ENCODE peak calls at places on chromosomes 4 and X, in four cellular contexts. One of them, this sample, is unnamed. For H3K27me3, the result is how much of the 10 kb centered on the place peaks cover.

GRCh38 chr4:163063891-163064290 is 102.8 kb downstream of the NAF1 start:
- DNase-seq in GM23338: no peak
- DNase-seq in mammary epithelial cell: peak
- DNase-seq in cardiac muscle cell: no peak
- DNase-seq in this sample: no peak

GRCh38 chrX:130869239-130869638 is 33.8 kb downstream of the ENOX2 start:
- DNase-seq in GM23338: no peak
- DNase-seq in mammary epithelial cell: no peak
- DNase-seq in cardiac muscle cell: no peak
- DNase-seq in this sample: no peak

GRCh38 chrX:53288173-53288572 is 6.8 kb upstream of the IQSEC2 start:
- DNase-seq in GM23338: peak
- DNase-seq in mammary epithelial cell: no peak
- DNase-seq in cardiac muscle cell: peak
- DNase-seq in this sample: no peak

GRCh38 chr4:7680106-7680505 is 245.4 kb upstream of the PSAPL1 start:
- DNase-seq in GM23338: no peak
- DNase-seq in mammary epithelial cell: no peak
- DNase-seq in cardiac muscle cell: no peak
- DNase-seq in this sample: no peak

GRCh38 chr4:186915816-186916215 is 192.2 kb upstream of the FAT1 start:
- DNase-seq in GM23338: peak
- DNase-seq in mammary epithelial cell: peak
- DNase-seq in cardiac muscle cell: no peak
- DNase-seq in this sample: no peak

GRCh38 chr4:182141046-182141445 is 102.2 kb upstream of the TENM3 start:
- DNase-seq in GM23338: peak
- DNase-seq in mammary epithelial cell: no peak
- DNase-seq in cardiac muscle cell: peak
- DNase-seq in this sample: no peak

GRCh38 chr4:113471141-113471860 is 290.2 kb downstream of the CAMK2D start:
- DNase-seq in GM23338: no peak
- DNase-seq in mammary epithelial cell: no peak
- DNase-seq in cardiac muscle cell: no peak
- DNase-seq in this sample: no peak

GRCh38 chr4:161419822-161420221 is 744.0 kb downstream of the FSTL5 start:
- DNase-seq in GM23338: peak
- DNase-seq in mammary epithelial cell: no peak
- DNase-seq in cardiac muscle cell: no peak
- DNase-seq in this sample: no peak

GRCh38 chr4:176002007-176002623 is 63.5 kb upstream of the WDR17 start:
- DNase-seq in GM23338: peak
- DNase-seq in mammary epithelial cell: no peak
- DNase-seq in cardiac muscle cell: peak
- DNase-seq in this sample: no peak

GRCh38 chr4:86848136-86848535 is 1.0 kb downstream of the SLC10A6 start:
- DNase-seq in GM23338: no peak
- DNase-seq in mammary epithelial cell: no peak
- DNase-seq in cardiac muscle cell: no peak
- DNase-seq in this sample: no peak

GRCh38 chrX:42954880-42955279 is 176.9 kb upstream of the PPP1R2C start:
- DNase-seq in GM23338: no peak
- DNase-seq in mammary epithelial cell: no peak
- DNase-seq in cardiac muscle cell: no peak
- DNase-seq in this sample: no peak

GRCh38 chr4:83282049-83282535 is 2.5 kb downstream of the COQ2 start:
- DNase-seq in GM23338: peak
- DNase-seq in mammary epithelial cell: peak
- DNase-seq in cardiac muscle cell: peak
- DNase-seq in this sample: no peak

GRCh38 chr4:114087596-114088230 is 108.3 kb upstream of the ARSJ start:
- DNase-seq in GM23338: no peak
- DNase-seq in mammary epithelial cell: no peak
- DNase-seq in cardiac muscle cell: no peak
- DNase-seq in this sample: no peak

GRCh38 chr4:17846256-17846655 is 35.5 kb downstream of the NCAPG start:
- DNase-seq in GM23338: no peak
- DNase-seq in mammary epithelial cell: no peak
- DNase-seq in cardiac muscle cell: no peak
- DNase-seq in this sample: no peak

GRCh38 chrX:102604327-102604726 is 5.0 kb downstream of the ARMCX5 start:
- DNase-seq in GM23338: no peak
- DNase-seq in mammary epithelial cell: no peak
- DNase-seq in cardiac muscle cell: no peak
- DNase-seq in this sample: no peak

GRCh38 chrX:124194209-124194608 is 138.3 kb upstream of the TEX13D start:
- DNase-seq in GM23338: no peak
- DNase-seq in mammary epithelial cell: no peak
- DNase-seq in cardiac muscle cell: no peak
- DNase-seq in this sample: no peak

GRCh38 chr4:165234766-165235165 is 27.4 kb downstream of the KLHL2 start:
- DNase-seq in GM23338: no peak
- DNase-seq in mammary epithelial cell: no peak
- DNase-seq in cardiac muscle cell: no peak
- DNase-seq in this sample: no peak

GRCh38 chrX:120334137-120334536 is 22.9 kb upstream of the TMEM255A start:
- DNase-seq in GM23338: no peak
- DNase-seq in mammary epithelial cell: no peak
- DNase-seq in cardiac muscle cell: no peak
- DNase-seq in this sample: no peak

GRCh38 chrX:155334486-155335316 is at the start of gene CLIC2:
- DNase-seq in GM23338: no peak
- DNase-seq in mammary epithelial cell: peak
- DNase-seq in cardiac muscle cell: no peak
- DNase-seq in this sample: peak

GRCh38 chrX:4762196-4762595 is 1048.7 kb upstream of the PRKX start:
- DNase-seq in GM23338: no peak
- DNase-seq in mammary epithelial cell: no peak
- DNase-seq in cardiac muscle cell: no peak
- DNase-seq in this sample: no peak

GRCh38 chr4:153116101-153116680 is 88.1 kb upstream of the TRIM2 start:
- DNase-seq in GM23338: no peak
- DNase-seq in mammary epithelial cell: no peak
- DNase-seq in cardiac muscle cell: no peak
- DNase-seq in this sample: no peak

DNA sequence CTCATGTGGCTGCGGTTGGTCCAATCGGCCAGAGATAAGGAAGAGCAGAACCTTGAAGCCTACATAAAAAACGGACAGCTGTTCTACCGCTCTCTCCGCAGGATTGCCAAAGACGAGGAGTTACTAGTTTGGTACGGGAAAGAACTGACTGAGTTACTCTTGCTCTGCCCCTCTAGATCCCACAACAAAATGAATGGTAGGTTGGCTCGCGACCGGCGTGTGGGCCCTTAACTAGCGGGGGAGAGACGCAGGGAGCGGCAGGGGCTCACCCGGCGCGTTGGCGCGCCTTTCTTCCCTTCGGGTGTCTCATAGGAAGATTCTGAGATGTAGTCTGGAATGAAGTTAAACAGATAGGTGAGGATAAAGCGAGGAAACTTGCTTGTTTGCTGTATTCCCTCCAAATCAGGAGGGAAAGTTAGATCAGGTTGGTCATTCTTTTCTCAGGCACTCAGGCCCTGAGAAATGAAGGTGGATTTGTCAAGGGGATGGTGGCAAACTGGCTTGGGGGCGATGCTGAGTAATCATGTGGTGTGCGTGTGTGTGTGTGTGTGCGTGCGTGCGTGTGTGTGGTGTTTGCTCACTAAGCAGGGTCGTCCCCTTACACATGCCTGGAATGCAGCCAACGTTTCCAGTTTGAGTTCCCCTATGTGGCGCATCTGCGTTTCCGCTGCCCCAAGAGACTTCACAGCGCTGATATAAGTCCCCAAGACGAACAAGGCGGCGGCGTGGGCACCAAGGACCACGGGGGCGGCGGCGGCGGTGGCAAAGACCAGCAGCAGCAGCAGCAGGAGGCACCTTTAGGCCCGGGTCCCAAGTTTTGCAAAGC is 4.2 kb downstream of the PRDM8 start:
- DNase-seq in GM23338: peak
- DNase-seq in mammary epithelial cell: no peak
- DNase-seq in cardiac muscle cell: peak
- DNase-seq in this sample: no peak
- H3K27me3 ChIP-seq in GM23338: half or more
- H3K27me3 ChIP-seq in mammary epithelial cell: under half
- H3K27me3 ChIP-seq in cardiac muscle cell: half or more
- H3K27me3 ChIP-seq in this sample: under half

GRCh38 chrX:21989415-21989814 is 42.7 kb upstream of the PHEX start:
- DNase-seq in GM23338: no peak
- DNase-seq in mammary epithelial cell: no peak
- DNase-seq in cardiac muscle cell: no peak
- DNase-seq in this sample: no peak
- H3K27me3 ChIP-seq in GM23338: under half
- H3K27me3 ChIP-seq in mammary epithelial cell: under half
- H3K27me3 ChIP-seq in cardiac muscle cell: under half
- H3K27me3 ChIP-seq in this sample: under half

DNA sequence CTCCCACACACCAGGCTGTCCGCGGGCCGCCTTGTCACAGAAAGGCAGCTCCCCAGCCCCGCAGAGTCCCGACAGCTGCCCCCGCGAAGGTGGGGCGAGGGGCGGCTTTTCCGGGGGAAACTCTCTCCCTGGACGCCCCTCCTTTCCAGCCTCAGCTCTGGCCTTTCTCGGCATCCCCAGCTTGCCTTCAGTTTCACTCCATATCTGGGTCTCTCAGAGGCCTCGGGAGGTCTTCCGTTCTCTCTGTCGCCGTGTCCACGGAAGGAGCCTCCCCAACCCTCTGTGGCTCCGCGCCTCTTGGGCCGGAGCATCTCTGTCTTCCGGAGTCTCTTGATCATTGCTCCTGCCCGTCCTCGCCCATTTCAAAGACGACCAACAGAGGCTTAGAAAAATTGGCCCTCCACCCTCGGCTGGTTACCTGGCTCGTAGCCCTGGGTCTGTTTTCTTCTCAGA is 6.1 kb upstream of the MSX1 start:
- DNase-seq in GM23338: peak
- DNase-seq in mammary epithelial cell: no peak
- DNase-seq in cardiac muscle cell: no peak
- DNase-seq in this sample: no peak
- H3K27me3 ChIP-seq in GM23338: half or more
- H3K27me3 ChIP-seq in mammary epithelial cell: under half
- H3K27me3 ChIP-seq in cardiac muscle cell: half or more
- H3K27me3 ChIP-seq in this sample: under half

GRCh38 chr4:41734366-41734765 is 14.2 kb downstream of the PHOX2B start:
- DNase-seq in GM23338: no peak
- DNase-seq in mammary epithelial cell: no peak
- DNase-seq in cardiac muscle cell: no peak
- DNase-seq in this sample: no peak

GRCh38 chr4:41728571-41728908 is 20.0 kb downstream of the PHOX2B start:
- DNase-seq in GM23338: no peak
- DNase-seq in mammary epithelial cell: no peak
- DNase-seq in cardiac muscle cell: no peak
- DNase-seq in this sample: no peak

GRCh38 chr4:41727861-41728570 is 20.5 kb downstream of the PHOX2B start:
- DNase-seq in GM23338: no peak
- DNase-seq in mammary epithelial cell: no peak
- DNase-seq in cardiac muscle cell: no peak
- DNase-seq in this sample: no peak

DNA sequence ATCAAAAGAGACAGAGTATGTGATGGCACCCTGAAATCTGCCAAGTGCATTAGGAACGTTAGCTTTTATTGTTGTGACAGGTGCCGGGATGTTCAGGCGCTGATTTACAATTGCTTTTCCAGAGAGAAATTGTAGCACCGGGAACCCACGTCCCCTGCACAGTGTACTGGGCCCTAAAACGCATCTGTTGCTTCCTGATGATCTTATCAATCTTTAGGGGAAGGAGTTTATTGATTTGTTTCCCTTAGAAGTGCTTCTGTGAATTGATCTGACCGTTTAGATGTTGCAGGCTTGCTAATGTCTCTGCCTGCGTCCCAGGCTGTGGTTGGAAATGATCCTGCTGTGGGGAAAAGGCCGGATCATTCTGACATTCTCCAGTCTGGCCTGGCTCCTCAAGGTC is 17.0 kb downstream of the PHOX2B start:
- DNase-seq in GM23338: no peak
- DNase-seq in mammary epithelial cell: no peak
- DNase-seq in cardiac muscle cell: no peak
- DNase-seq in this sample: no peak
- H3K27me3 ChIP-seq in GM23338: under half
- H3K27me3 ChIP-seq in mammary epithelial cell: under half
- H3K27me3 ChIP-seq in cardiac muscle cell: half or more
- H3K27me3 ChIP-seq in this sample: under half